ENCODE peak calls at places on chromosomes 3 and 15, in ten cellular contexts. T is suprapubic skin, X is ovary, H is right lobe of liver, W is IMR-90, O is HepG2, U is K562, A is A549, P is body of pancreas, N is prostate gland. C is an unnamed sample.

GRCh38 chr3:74121761-74122160 is 492.7 kb downstream of the CNTN3 start:
- DNase-seq in A (no peak), W (peak), X (no peak), U (no peak), P (no peak), H (no peak), N (no peak), T (no peak), O (no peak), C (no peak)

GRCh38 chr15:97196066-97197027 is 764.2 kb upstream of the ARRDC4 start:
- DNase-seq in T (no peak), O (no peak), N (no peak), W (no peak), X (no peak), P (no peak), H (no peak), A (no peak), U (no peak), C (no peak)

GRCh38 chr3:127674793-127675189 is 2.0 kb downstream of the ABTB1 start:
- DNase-seq in O (no peak), A (no peak), W (no peak), X (peak), N (no peak), P (peak), H (peak), U (no peak), T (peak), C (no peak)

GRCh38 chr3:187519428-187519890 is 150.7 kb downstream of the SST start:
- DNase-seq in P (no peak), O (no peak), W (no peak), T (no peak), A (no peak), U (no peak), N (no peak), H (no peak), X (no peak), C (no peak)

GRCh38 chr15:101549647-101550046 is 60.1 kb upstream of the PCSK6 start:
- DNase-seq in T (no peak), W (no peak), N (no peak), X (no peak), O (no peak), U (no peak), H (no peak), P (no peak), A (no peak), C (no peak)

GRCh38 chr15:100667405-100668320 is 65.3 kb downstream of the ASB7 start:
- DNase-seq in P (no peak), O (no peak), U (no peak), X (peak), N (no peak), A (no peak), T (no peak), W (peak), H (no peak), C (no peak)

GRCh38 chr3:179446501-179446900 is 4.8 kb downstream of the GNB4 start:
- DNase-seq in X (no peak), H (no peak), O (peak), W (peak), T (no peak), N (no peak), U (no peak), P (no peak), A (no peak), C (no peak)

GRCh38 chr3:144142151-144142855 is 170.7 kb downstream of the DIPK2A start:
- DNase-seq in P (no peak), W (peak), U (no peak), O (no peak), H (no peak), A (no peak), N (no peak), T (no peak), X (peak), C (no peak)

GRCh38 chr3:131630117-131630516 is 127.3 kb upstream of the MRPL3 start:
- DNase-seq in H (no peak), A (no peak), N (no peak), X (no peak), U (no peak), W (no peak), T (no peak), P (no peak), O (no peak), C (no peak)

GRCh38 chr15:73965730-73966103 is 26.4 kb downstream of the STOML1 start:
- DNase-seq in T (no peak), H (no peak), P (no peak), U (no peak), O (no peak), W (peak), A (no peak), N (no peak), X (no peak), C (no peak)

GRCh38 chr3:171116365-171116764 is 89.8 kb upstream of the SLC2A2 start:
- DNase-seq in N (no peak), H (no peak), W (no peak), A (no peak), U (no peak), O (no peak), X (no peak), T (no peak), P (no peak), C (no peak)

GRCh38 chr3:196639517-196640500 is at the start of gene NRROS:
- DNase-seq in A (no peak), H (peak), U (peak), P (peak), O (no peak), N (peak), W (peak), T (no peak), X (peak), C (peak)

GRCh38 chr3:150106752-150107428 is 136.2 kb upstream of the PFN2 start:
- DNase-seq in N (no peak), W (peak), O (no peak), X (no peak), A (peak), P (no peak), T (no peak), H (no peak), U (no peak), C (no peak)

GRCh38 chr3:79765854-79766253 is 1.9 kb downstream of the ROBO1 start:
- DNase-seq in U (no peak), W (no peak), H (no peak), T (no peak), X (no peak), P (no peak), N (no peak), A (no peak), O (no peak), C (no peak)

GRCh38 chr15:33968224-33968623 is at the start of gene CHRM5:
- DNase-seq in X (no peak), H (no peak), O (no peak), U (no peak), W (no peak), P (no peak), T (no peak), N (no peak), A (no peak), C (no peak)

GRCh38 chr3:49939858-49940666 is at the start of gene RBM6:
- DNase-seq in O (peak), A (peak), T (peak), N (peak), U (peak), P (peak), W (peak), X (peak), H (peak), C (peak)

GRCh38 chr15:101019351-101019750 is 100.2 kb downstream of the LRRK1 start:
- DNase-seq in A (no peak), W (no peak), P (no peak), O (no peak), U (no peak), T (peak), H (no peak), N (no peak), X (no peak), C (no peak)

GRCh38 chr3:20056727-20057611 is 16.7 kb downstream of the KAT2B start:
- DNase-seq in X (no peak), W (peak), P (no peak), H (no peak), A (no peak), N (peak), T (no peak), O (no peak), U (no peak), C (peak)

GRCh38 chr3:124250053-124250452 is 258.1 kb upstream of the ROPN1 start:
- DNase-seq in X (no peak), P (no peak), N (no peak), A (no peak), O (no peak), H (no peak), T (no peak), W (no peak), U (no peak), C (no peak)

GRCh38 chr3:134360046-134360445 is 14.2 kb downstream of the AMOTL2 start:
- DNase-seq in W (no peak), T (no peak), U (no peak), X (no peak), O (no peak), H (peak), A (no peak), N (no peak), P (no peak), C (no peak)

GRCh38 chr3:55445551-55445950 is 41.6 kb downstream of the WNT5A start:
- DNase-seq in X (no peak), H (peak), T (no peak), A (no peak), P (no peak), O (peak), W (no peak), U (no peak), N (no peak), C (no peak)

GRCh38 chr3:100706365-100706764 is 2.9 kb upstream of the TFG start:
- DNase-seq in W (peak), O (no peak), A (no peak), U (no peak), N (no peak), P (no peak), T (no peak), H (no peak), X (no peak), C (no peak)

GRCh38 chr15:88792342-88793282 is 10.6 kb upstream of the ACAN start:
- DNase-seq in P (no peak), H (no peak), T (no peak), W (no peak), N (no peak), A (no peak), O (no peak), X (no peak), U (no peak), C (no peak)

GRCh38 chr3:108117245-108117644 is 26.4 kb upstream of the CD47 start:
- DNase-seq in X (no peak), W (peak), U (no peak), H (no peak), P (no peak), A (no peak), N (no peak), O (no peak), T (no peak), C (no peak)

GRCh38 chr3:188817920-188818239 is 353.9 kb upstream of the TPRG1 start:
- DNase-seq in O (no peak), T (no peak), P (no peak), N (no peak), X (no peak), W (no peak), U (no peak), A (no peak), H (no peak), C (no peak)

GRCh38 chr3:37453393-37454391 is 279.3 kb upstream of the LRRFIP2 start:
- DNase-seq in U (no peak), P (peak), A (no peak), O (peak), X (peak), W (no peak), T (no peak), N (peak), H (peak), C (peak)

GRCh38 chr15:80174017-80174746 is 21.4 kb downstream of the FAH start:
- DNase-seq in H (peak), T (no peak), N (peak), X (no peak), P (no peak), U (no peak), W (peak), O (no peak), A (no peak), C (peak)

GRCh38 chr3:138938056-138938876 is 8.7 kb downstream of the FOXL2 start:
- DNase-seq in U (no peak), P (no peak), T (no peak), N (no peak), O (no peak), H (no peak), X (peak), A (no peak), W (no peak), C (no peak)

GRCh38 chr3:44923634-44924033 is 49.2 kb downstream of the TGM4 start:
- DNase-seq in N (no peak), W (no peak), A (no peak), T (no peak), P (no peak), X (no peak), O (no peak), H (no peak), U (no peak), C (no peak)

GRCh38 chr3:126478581-126479310 is 3.1 kb upstream of the ZXDC start:
- DNase-seq in H (peak), N (no peak), W (no peak), O (no peak), U (no peak), P (no peak), A (no peak), T (no peak), X (no peak), C (no peak)

GRCh38 chr3:81886081-81886480 is 124.6 kb upstream of the GBE1 start:
- DNase-seq in H (no peak), U (no peak), A (no peak), X (no peak), O (no peak), W (no peak), T (no peak), P (no peak), N (no peak), C (no peak)

GRCh38 chr15:89647191-89647851 is 7.9 kb downstream of the KIF7 start:
- DNase-seq in U (peak), H (peak), P (peak), X (peak), T (peak), A (peak), O (peak), N (peak), W (peak), C (peak)

GRCh38 chr15:74400313-74400850 is 32.9 kb upstream of the CYP11A1 start:
- DNase-seq in N (no peak), H (no peak), T (no peak), P (no peak), X (no peak), W (no peak), U (no peak), O (no peak), A (no peak), C (no peak)

GRCh38 chr15:90883971-90884718 is at the start of gene FES:
- DNase-seq in W (peak), X (peak), O (no peak), T (peak), A (no peak), P (no peak), H (peak), N (no peak), U (no peak), C (peak)
- TF ChIP-seq POLR2A in W (no peak), X (peak), O (no peak), T (peak), A (no peak), P (peak), H (peak), N (peak), U (no peak), C (peak)

DNA sequence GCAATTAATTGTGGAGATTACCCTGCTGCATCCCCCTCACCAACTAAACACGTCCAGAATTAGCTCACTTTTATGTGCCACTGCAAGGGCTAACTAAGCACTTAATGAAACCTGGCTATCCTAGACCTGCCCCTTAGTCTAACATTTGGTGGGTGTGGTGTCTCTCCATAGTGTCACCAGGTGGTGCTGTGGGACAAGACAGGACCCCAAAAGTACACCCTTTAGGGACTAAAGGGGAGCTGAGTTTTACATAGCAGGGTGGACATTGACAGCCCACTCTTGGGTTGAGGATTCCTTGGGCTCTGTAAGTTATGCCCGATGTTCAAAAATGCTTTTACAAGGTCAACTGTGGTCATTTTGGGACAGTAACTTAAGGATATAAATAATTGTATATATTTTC is 5.7 kb downstream of the DUT start:
- DNase-seq in N (no peak), T (no peak), W (peak), X (no peak), O (peak), H (no peak), P (no peak), A (peak), U (peak), C (no peak)
- TF ChIP-seq CTCF in N (no peak), T (peak), W (peak), X (no peak), O (peak), H (peak), P (no peak), A (peak), U (peak), C (no peak)

DNA sequence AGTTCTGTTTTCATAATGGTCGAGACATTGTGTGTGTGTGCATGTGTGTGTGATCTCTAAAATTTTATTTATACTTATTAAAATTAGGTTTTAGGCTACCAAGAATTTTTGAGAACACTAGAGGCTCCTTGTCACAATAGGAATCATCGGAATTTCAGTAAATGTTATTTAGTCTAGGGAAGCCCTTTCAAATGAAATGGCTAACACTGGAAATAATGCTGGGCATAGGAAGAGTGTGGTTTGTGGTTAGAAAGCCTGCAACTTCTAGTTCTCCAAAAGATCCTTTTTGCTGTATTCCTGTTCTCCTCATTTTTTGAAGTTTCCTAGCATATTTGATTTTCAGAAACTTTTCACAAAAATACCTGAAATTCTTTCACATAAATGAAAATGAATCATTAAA is 92.5 kb upstream of the MBNL1 start:
- DNase-seq in O (no peak), T (no peak), U (no peak), A (no peak), N (no peak), X (no peak), H (no peak), W (peak), P (no peak), C (no peak)
- H3K27ac ChIP-seq in O (no peak), T (no peak), U (no peak), A (peak), N (no peak), X (no peak), H (no peak), W (no peak), P (no peak), C (no peak)

GRCh38 chr15:82934100-82934880 is 18.2 kb downstream of the HOMER2 start:
- DNase-seq in X (no peak), A (no peak), T (no peak), O (no peak), W (no peak), H (no peak), N (no peak), U (no peak), P (peak), C (no peak)

GRCh38 chr15:82930466-82930865 is 22.1 kb downstream of the HOMER2 start:
- DNase-seq in A (no peak), U (no peak), T (no peak), X (no peak), N (no peak), H (no peak), O (no peak), P (no peak), W (no peak), C (no peak)

GRCh38 chr15:82936966-82937647 is 15.4 kb downstream of the HOMER2 start:
- DNase-seq in P (no peak), W (peak), H (no peak), N (no peak), T (no peak), U (no peak), X (no peak), A (peak), O (peak), C (peak)

GRCh38 chr15:82935382-82935781 is 17.1 kb downstream of the HOMER2 start:
- DNase-seq in T (no peak), A (no peak), U (no peak), X (no peak), O (no peak), H (no peak), P (no peak), N (no peak), W (no peak), C (no peak)

DNA sequence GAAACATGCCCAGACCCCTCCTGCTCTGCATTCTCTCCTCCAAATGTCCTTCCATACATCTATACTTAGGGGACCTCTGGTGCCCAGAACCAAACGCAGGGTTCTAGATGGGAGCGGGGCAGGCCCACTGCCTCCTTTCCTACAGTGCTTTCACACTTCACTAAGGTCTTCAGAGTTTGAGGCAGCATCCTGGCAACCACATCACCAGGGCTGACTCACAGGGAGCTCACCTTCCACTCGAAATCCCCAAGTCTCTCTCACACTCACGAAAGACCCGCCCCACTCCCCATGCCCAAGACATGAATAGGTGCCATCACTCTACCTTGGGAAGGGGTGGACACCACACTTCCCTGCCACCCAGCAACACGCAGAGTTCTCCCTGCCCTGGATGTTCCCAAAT is 18.9 kb downstream of the HOMER2 start:
- DNase-seq in T (no peak), X (no peak), W (no peak), N (no peak), U (no peak), P (no peak), O (no peak), A (no peak), H (no peak), C (no peak)
- TF ChIP-seq POLR2A in T (no peak), X (no peak), W (no peak), N (no peak), U (no peak), P (no peak), O (no peak), A (no peak), H (no peak), C (no peak)

DNA sequence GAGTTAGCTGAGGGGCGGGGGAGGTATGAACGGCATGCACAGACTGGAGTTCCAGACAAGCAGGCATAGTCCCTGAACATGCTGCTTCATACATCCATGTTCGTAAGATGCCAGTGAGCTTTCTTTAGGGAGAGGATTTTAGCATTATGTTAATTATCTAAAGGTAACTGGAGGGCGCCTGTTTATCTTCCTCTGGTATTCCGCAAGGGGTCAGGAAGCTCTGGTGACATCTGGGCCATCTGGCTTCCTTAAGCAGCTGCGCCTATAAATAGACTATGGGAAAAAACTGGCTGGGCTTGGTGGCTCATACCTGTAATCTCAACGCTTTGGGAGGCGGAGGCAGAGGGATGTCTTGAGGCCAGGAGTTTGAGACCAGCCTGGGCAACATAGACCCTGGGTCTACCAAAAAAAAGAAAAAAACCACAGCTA is 1.5 kb upstream of the FBXO22 start:
- DNase-seq in N (no peak), U (no peak), H (no peak), T (no peak), A (no peak), O (no peak), P (no peak), X (no peak), W (no peak), C (peak)
- TF ChIP-seq CTCF in N (no peak), U (no peak), H (no peak), T (no peak), A (no peak), O (no peak), P (no peak), X (no peak), W (no peak), C (no peak)

C was measured in gastrocnemius medialis.